ENCODE peak calls at places on chromosomes 2 and 18, in nine cellular contexts. B is endothelial cell of umbilical vein, W is HepG2, N is mammary epithelial cell, F is HCT116, C is A673, H is GM23248, Y is fibroblast of lung, R is GM23338. D is an unnamed sample.

GRCh38 chr2:120238728-120239487 is 13.7 kb upstream of the RALB start:
- DNase-seq in B (peak), W (peak), N (peak), F (peak), C (no peak), H (peak), Y (peak), R (no peak), D (peak)

GRCh38 chr2:158665536-158666302 is 129.4 kb upstream of the DAPL1 start:
- DNase-seq in B (peak), W (no peak), N (no peak), F (no peak), C (no peak), H (peak), Y (peak), R (no peak), D (no peak)

GRCh38 chr2:103008586-103008985 is 246.8 kb downstream of the TMEM182 start:
- DNase-seq in B (no peak), W (peak), N (no peak), F (no peak), C (no peak), H (no peak), Y (no peak), R (peak), D (no peak)

GRCh38 chr2:72780483-72780882 is 45.4 kb downstream of the EXOC6B start:
- DNase-seq in B (peak), W (peak), N (peak), F (no peak), C (peak), H (peak), Y (peak), R (no peak), D (peak)

GRCh38 chr2:136305517-136306192 is 187.7 kb upstream of the CXCR4 start:
- DNase-seq in B (no peak), W (no peak), N (peak), F (no peak), C (peak), H (no peak), Y (no peak), R (no peak), D (no peak)

GRCh38 chr2:180983468-180984388 is 3.3 kb downstream of the UBE2E3 start:
- DNase-seq in B (peak), W (peak), N (peak), F (peak), C (peak), H (peak), Y (peak), R (peak), D (peak)

GRCh38 chr2:233820766-233821105 is 33.6 kb downstream of the HJURP start:
- DNase-seq in B (no peak), W (no peak), N (no peak), F (no peak), C (no peak), H (no peak), Y (no peak), R (no peak), D (no peak)

GRCh38 chr2:214376631-214377624 is 33.9 kb upstream of the VWC2L start:
- DNase-seq in B (no peak), W (no peak), N (peak), F (no peak), C (no peak), H (peak), Y (no peak), R (no peak), D (no peak)

GRCh38 chr2:636151-636621 is 41.0 kb downstream of the TMEM18 start:
- DNase-seq in B (no peak), W (no peak), N (no peak), F (no peak), C (no peak), H (no peak), Y (no peak), R (no peak), D (no peak)

GRCh38 chr2:126971481-126972271 is 73.0 kb downstream of the TEX51 start:
- DNase-seq in B (peak), W (peak), N (peak), F (peak), C (peak), H (peak), Y (peak), R (peak), D (peak)

GRCh38 chr2:240429872-240430491 is 5.5 kb upstream of the GPC1 start:
- DNase-seq in B (no peak), W (peak), N (no peak), F (no peak), C (no peak), H (no peak), Y (no peak), R (no peak), D (no peak)

GRCh38 chr18:63022429-63023022 is 297.0 kb downstream of the BCL2 start:
- DNase-seq in B (no peak), W (no peak), N (no peak), F (no peak), C (peak), H (peak), Y (no peak), R (peak), D (no peak)

GRCh38 chr2:45765847-45766254 is 114.4 kb downstream of the PRKCE start:
- DNase-seq in B (no peak), W (no peak), N (no peak), F (no peak), C (peak), H (no peak), Y (peak), R (no peak), D (peak)

GRCh38 chr2:219252900-219253752 is at the start of gene TUBA4B:
- DNase-seq in B (peak), W (no peak), N (peak), F (no peak), C (no peak), H (peak), Y (no peak), R (peak), D (peak)

GRCh38 chr2:225103737-225104141 is 61.5 kb upstream of the DOCK10 start:
- DNase-seq in B (peak), W (no peak), N (peak), F (no peak), C (no peak), H (peak), Y (peak), R (no peak), D (no peak)

GRCh38 chr18:40121001-40121400 is 1834.0 kb upstream of the PIK3C3 start:
- DNase-seq in B (no peak), W (no peak), N (peak), F (no peak), C (no peak), H (no peak), Y (no peak), R (no peak), D (no peak)

GRCh38 chr2:145874466-145874865 is 1354.5 kb upstream of the ZEB2 start:
- DNase-seq in B (peak), W (no peak), N (peak), F (no peak), C (no peak), H (peak), Y (peak), R (no peak), D (no peak)

GRCh38 chr2:109558076-109558882 is 55.5 kb downstream of the SEPTIN10 start:
- DNase-seq in B (peak), W (peak), N (peak), F (peak), C (peak), H (peak), Y (peak), R (peak), D (peak)

GRCh38 chr2:239577306-239577705 is 176.5 kb upstream of the HDAC4 start:
- DNase-seq in B (no peak), W (no peak), N (no peak), F (no peak), C (no peak), H (no peak), Y (no peak), R (no peak), D (no peak)

GRCh38 chr2:236745420-236746210 is 176.0 kb downstream of the ACKR3 start:
- DNase-seq in B (no peak), W (peak), N (peak), F (no peak), C (no peak), H (peak), Y (peak), R (peak), D (peak)

GRCh38 chr2:229708335-229708734 is 6.0 kb downstream of the DNER start:
- DNase-seq in B (no peak), W (no peak), N (no peak), F (no peak), C (no peak), H (no peak), Y (no peak), R (no peak), D (no peak)
- TF ChIP-seq EZH2 in B (no peak), W (no peak), N (no peak), F (no peak), C (no peak), H (no peak), Y (no peak), R (no peak), D (no peak)

GRCh38 chr2:66070717-66071602 is 364.0 kb upstream of the MEIS1 start:
- DNase-seq in B (no peak), W (no peak), N (no peak), F (no peak), C (no peak), H (no peak), Y (peak), R (no peak), D (no peak)
- TF ChIP-seq EZH2 in B (no peak), W (no peak), N (no peak), F (no peak), C (no peak), H (no peak), Y (no peak), R (no peak), D (no peak)

DNA sequence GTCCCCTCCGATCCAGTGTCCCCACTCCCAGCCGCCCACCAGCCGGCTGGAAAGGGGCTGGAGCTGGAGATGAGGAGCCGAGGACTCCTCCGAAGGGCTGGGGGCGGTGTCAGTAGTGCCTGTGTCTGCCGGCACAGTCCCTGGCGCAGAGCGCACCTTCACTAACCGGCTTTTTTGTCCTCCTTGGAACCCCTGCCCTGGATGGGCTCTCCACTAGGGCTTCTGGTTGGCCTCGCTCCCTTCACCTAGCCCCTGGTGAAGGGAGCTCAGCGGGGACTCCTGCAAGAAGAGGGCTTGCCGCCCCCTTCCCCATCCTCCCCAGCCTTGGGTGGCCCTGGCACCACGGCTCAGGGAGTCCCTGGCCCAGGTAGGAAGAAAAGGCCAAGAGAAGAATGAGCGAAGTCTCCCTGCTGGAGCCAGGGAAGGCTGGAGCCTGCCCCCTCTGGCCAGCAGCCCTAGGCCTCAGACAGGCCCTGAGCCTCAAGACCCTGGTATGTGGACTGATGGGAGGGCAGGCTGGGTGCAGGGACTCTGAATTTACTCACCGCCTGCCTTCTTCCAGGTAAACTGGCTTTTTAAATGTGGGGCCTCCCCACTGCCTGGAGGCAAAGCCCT is 570 bp upstream of the ECEL1 start:
- DNase-seq in B (no peak), W (no peak), N (no peak), F (no peak), C (no peak), H (no peak), Y (no peak), R (peak), D (no peak)
- TF ChIP-seq EZH2 in B (peak), W (peak), N (peak), F (no peak), C (no peak), H (no peak), Y (no peak), R (peak), D (peak)

DNA sequence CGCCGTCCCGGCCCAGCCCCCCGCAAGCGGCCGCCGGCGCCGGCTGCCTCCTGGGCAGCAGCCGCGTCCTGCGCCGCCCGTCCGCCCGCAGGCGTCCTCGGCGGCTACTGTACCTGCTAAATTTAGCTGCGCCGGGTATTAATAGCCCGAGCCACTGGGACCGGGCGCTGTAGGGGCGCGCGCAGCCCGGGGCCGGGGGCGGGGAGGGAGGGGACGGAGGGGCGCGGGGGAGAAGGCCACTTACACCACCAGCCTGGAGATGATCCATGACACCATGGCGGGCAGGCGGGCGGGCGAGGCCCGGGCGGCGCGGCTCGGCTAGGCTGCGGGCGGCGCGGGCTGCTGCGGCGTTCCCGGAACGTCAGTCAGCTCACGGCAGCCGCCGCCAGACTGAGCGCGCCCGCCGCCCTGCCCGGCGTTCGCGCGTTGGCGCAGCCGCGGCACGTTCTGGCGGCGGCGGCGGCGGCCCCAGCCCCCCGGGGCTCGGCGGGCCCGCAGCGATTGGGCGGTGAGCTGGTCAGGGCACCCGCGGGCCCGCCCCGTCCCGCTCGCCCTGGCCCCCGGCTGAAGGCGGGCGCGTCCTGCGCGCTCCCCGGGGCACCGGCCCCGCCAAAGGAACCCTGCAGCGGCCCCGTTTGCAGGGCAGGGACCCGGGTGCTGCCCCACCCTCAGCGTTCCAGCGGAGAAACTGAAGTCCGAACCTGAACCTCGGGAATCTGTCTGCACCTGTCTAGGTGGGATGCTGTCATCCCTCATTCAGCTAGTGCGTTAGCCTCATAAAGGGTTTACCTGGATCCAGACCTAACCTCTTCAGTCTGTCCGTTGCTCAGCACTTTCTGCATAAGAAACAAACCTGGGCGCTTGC is at the start of gene REEP1:
- DNase-seq in B (no peak), W (no peak), N (peak), F (no peak), C (peak), H (peak), Y (no peak), R (peak), D (peak)
- TF ChIP-seq EZH2 in B (peak), W (peak), N (peak), F (no peak), C (no peak), H (no peak), Y (peak), R (no peak), D (no peak)

GRCh38 chr2:54589340-54590215 is 133.5 kb downstream of the SPTBN1 start:
- DNase-seq in B (peak), W (peak), N (no peak), F (no peak), C (peak), H (no peak), Y (peak), R (no peak), D (peak)
- TF ChIP-seq EZH2 in B (no peak), W (no peak), N (no peak), F (no peak), C (no peak), H (no peak), Y (no peak), R (no peak), D (no peak)

GRCh38 chr18:58307441-58307840 is 263.4 kb downstream of the NEDD4L start:
- DNase-seq in B (no peak), W (no peak), N (no peak), F (no peak), C (no peak), H (peak), Y (no peak), R (no peak), D (no peak)

GRCh38 chr18:58308463-58308862 is 264.4 kb downstream of the NEDD4L start:
- DNase-seq in B (no peak), W (no peak), N (no peak), F (no peak), C (no peak), H (no peak), Y (no peak), R (no peak), D (no peak)

GRCh38 chr18:58302811-58303210 is 258.8 kb downstream of the NEDD4L start:
- DNase-seq in B (no peak), W (no peak), N (no peak), F (no peak), C (no peak), H (no peak), Y (no peak), R (no peak), D (no peak)

GRCh38 chr18:58303363-58303762 is 259.3 kb downstream of the NEDD4L start:
- DNase-seq in B (no peak), W (no peak), N (no peak), F (no peak), C (no peak), H (no peak), Y (no peak), R (no peak), D (no peak)

GRCh38 chr18:58305792-58306191 is 261.8 kb downstream of the NEDD4L start:
- DNase-seq in B (no peak), W (no peak), N (no peak), F (no peak), C (no peak), H (no peak), Y (no peak), R (no peak), D (no peak)
- TF ChIP-seq EZH2 in B (no peak), W (no peak), N (no peak), F (no peak), C (no peak), H (no peak), Y (no peak), R (no peak), D (no peak)

DNA sequence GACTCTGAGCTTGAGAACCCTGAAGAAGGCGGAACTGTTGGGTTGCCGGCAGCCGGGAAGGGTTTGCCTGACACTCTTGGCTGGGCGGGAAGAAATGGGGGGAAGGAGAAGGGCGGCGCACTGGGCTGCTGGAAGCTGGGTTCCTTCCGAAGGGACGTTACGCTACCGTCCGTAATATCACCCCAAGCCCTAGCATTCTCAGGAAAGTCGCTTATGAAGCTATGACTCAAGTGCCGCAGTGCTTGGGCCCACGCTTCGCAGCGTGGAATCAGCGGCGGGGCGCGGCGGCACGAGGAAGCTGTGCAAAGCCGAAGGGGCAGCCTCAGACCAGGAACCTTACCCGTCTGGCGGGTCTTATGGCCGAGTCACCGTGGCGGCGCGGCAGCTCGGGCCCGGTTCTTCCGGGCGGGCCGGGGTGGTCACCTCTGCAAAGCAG is 50.2 kb upstream of the SIGLEC15 start:
- DNase-seq in B (peak), W (no peak), N (no peak), F (peak), C (peak), H (peak), Y (peak), R (peak), D (peak)
- TF ChIP-seq EZH2 in B (no peak), W (no peak), N (no peak), F (no peak), C (no peak), H (no peak), Y (no peak), R (no peak), D (no peak)

D was measured in hepatocyte.